ENCODE peak calls at places on chromosome 9, in five cellular contexts. P is A549, C is K562, A is HepG2, G is GM12878. M is an unnamed sample.

GRCh38 chr9:134483361-134484184 is 157.3 kb downstream of the RXRA start:
- DNase-seq in A (no peak), G (no peak), P (no peak), C (no peak), M (no peak)

GRCh38 chr9:118336167-118336951 is 632.2 kb downstream of the TLR4 start:
- DNase-seq in P (no peak), C (no peak), G (no peak), A (no peak), M (no peak)

GRCh38 chr9:132288956-132289355 is 65.8 kb downstream of the SETX start:
- DNase-seq in A (no peak), C (no peak), G (no peak), P (no peak), M (no peak)

GRCh38 chr9:108978121-108978694 is 35.1 kb downstream of the CTNNAL1 start:
- DNase-seq in C (no peak), G (no peak), A (no peak), P (no peak), M (no peak)

GRCh38 chr9:121538221-121538620 is 38.6 kb upstream of the GGTA1 start:
- DNase-seq in P (no peak), G (no peak), A (peak), C (no peak), M (peak)

GRCh38 chr9:33350310-33350709 is 52.1 kb downstream of the AQP7 start:
- DNase-seq in P (peak), G (no peak), A (no peak), C (no peak), M (no peak)

GRCh38 chr9:88143944-88144343 is 5.7 kb upstream of the SPATA31C2 start:
- DNase-seq in G (no peak), P (no peak), A (no peak), C (no peak), M (no peak)

GRCh38 chr9:297104-297794 is 82.6 kb downstream of the DOCK8 start:
- DNase-seq in A (no peak), C (no peak), P (peak), G (peak), M (no peak)

DNA sequence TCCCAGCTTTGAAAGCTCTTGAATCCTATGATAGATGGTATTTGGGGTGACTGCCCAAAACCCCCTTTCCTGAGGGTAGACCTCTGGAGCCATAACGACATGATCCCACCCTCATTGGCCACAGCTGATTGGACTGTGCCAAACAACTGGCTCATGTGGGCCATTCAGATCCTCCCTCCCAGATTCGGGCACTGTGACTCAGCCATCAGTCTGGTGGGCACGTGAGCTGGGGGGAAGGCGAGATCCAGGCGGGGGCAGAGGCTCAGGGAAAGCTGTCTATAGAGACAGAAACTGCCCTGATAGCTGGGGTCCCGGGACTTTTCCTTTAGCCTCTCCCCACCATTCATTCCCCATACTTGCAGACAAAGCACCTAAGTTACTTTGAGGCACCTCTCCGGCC is 15.1 kb upstream of the NCS1 start:
- DNase-seq in A (no peak), P (no peak), G (no peak), C (no peak), M (no peak)
- TF ChIP-seq JUNB in A (no peak), P (no peak), G (no peak), C (no peak), M (no peak)

GRCh38 chr9:123425261-123425821 is 69.3 kb downstream of the CRB2 start:
- DNase-seq in P (no peak), C (no peak), A (no peak), G (no peak), M (no peak)
- TF ChIP-seq JUNB in P (no peak), C (no peak), A (no peak), G (no peak), M (no peak)

DNA sequence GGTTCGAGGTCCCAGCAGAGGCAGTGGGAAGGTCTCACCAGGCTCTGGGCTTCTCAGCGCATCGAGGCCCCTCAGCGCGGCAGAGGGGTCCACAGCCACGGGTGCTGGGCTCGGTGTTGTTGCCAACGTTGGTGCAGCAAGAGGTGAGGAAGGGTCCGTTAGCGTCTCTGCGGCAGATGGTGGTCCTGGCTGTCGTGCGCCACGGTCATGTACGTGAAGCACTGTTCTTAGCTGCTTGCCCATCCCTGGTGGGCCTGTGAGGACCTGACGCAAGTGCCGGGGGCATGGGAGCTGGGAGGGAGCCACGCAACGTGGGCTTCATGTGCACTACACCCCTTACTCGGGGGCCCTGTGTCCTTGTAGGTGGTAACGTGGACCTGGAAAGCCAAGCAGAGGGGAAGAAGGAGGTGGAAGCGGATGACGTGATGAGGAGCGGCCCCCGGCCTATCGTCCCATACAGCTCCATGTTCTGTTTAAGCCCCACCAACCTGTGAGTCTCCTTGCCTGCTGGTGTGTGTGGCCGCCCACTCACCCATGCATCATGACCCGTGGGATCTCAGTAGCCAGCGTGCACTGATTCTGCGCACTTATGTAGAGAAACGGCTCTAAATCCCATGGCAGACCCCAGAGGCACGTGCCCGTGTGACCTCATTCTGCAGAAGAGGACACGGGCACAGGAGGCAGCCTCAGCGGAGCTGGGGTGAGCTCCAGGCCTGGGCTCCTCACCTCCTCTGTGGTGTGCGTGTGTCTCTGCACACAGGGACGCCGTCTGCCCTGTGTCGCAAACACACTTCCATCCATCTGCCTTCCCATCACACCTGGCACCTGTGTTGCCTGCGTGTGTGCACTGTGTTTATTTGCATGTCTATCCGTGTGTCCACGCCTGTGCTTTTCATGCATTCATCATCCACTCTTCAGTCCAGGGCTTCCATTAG is 166.1 kb downstream of the CACNA1B start:
- DNase-seq in G (no peak), C (no peak), P (no peak), A (no peak), M (no peak)
- TF ChIP-seq JUNB in G (no peak), C (no peak), P (no peak), A (no peak), M (no peak)

GRCh38 chr9:21995652-21996275 is 1.2 kb downstream of the CDKN2B-AS1 start:
- DNase-seq in C (no peak), P (no peak), A (no peak), G (no peak), M (peak)
- TF ChIP-seq JUNB in C (no peak), P (no peak), A (no peak), G (no peak), M (no peak)

GRCh38 chr9:128713411-128713780 is 10.5 kb downstream of the ZDHHC12 start:
- DNase-seq in G (no peak), P (no peak), A (no peak), C (no peak), M (no peak)

GRCh38 chr9:128715436-128715750 is 8.5 kb downstream of the ZDHHC12 start:
- DNase-seq in A (no peak), C (no peak), P (no peak), G (no peak), M (no peak)

GRCh38 chr9:128713941-128714573 is 9.9 kb downstream of the ZDHHC12 start:
- DNase-seq in G (no peak), A (no peak), P (no peak), C (no peak), M (no peak)

GRCh38 chr9:128716581-128717254 is 7.2 kb downstream of the ZDHHC12 start:
- DNase-seq in P (no peak), G (no peak), C (no peak), A (no peak), M (no peak)

GRCh38 chr9:128714586-128715435 is 9.1 kb downstream of the ZDHHC12 start:
- DNase-seq in A (no peak), C (no peak), G (no peak), P (no peak), M (no peak)
- TF ChIP-seq JUNB in A (no peak), C (no peak), G (no peak), P (no peak), M (no peak)

GRCh38 chr9:19918630-19919029 is 129.8 kb upstream of the SLC24A2 start:
- DNase-seq in A (no peak), G (no peak), C (no peak), P (no peak), M (no peak)
- TF ChIP-seq JUNB in A (no peak), G (no peak), C (no peak), P (no peak), M (no peak)